ENCODE peak calls at places on chromosomes 6 and 20, in four cellular contexts. One of them, this sample, is unnamed. For H3K9me3, the result is how much of the 10 kb centered on the place peaks cover.

GRCh38 chr20:24868396-24868927 is 80.6 kb upstream of the CST7 start:
- DNase-seq in CD4-positive, alpha-beta T cell: no peak
- DNase-seq in right lobe of liver: no peak
- DNase-seq in mucosa of descending colon: no peak
- DNase-seq in this sample: no peak

GRCh38 chr6:27568226-27568889 is 95.5 kb upstream of the ZNF184 start:
- DNase-seq in CD4-positive, alpha-beta T cell: no peak
- DNase-seq in right lobe of liver: no peak
- DNase-seq in mucosa of descending colon: no peak
- DNase-seq in this sample: no peak

GRCh38 chr20:39123161-39123560 is 161.0 kb downstream of the DHX35 start:
- DNase-seq in CD4-positive, alpha-beta T cell: no peak
- DNase-seq in right lobe of liver: no peak
- DNase-seq in mucosa of descending colon: no peak
- DNase-seq in this sample: no peak

GRCh38 chr6:17258763-17259162 is 22.4 kb upstream of the RBM24 start:
- DNase-seq in CD4-positive, alpha-beta T cell: no peak
- DNase-seq in right lobe of liver: no peak
- DNase-seq in mucosa of descending colon: no peak
- DNase-seq in this sample: no peak

GRCh38 chr6:19329078-19329477 is 508.1 kb upstream of the ID4 start:
- DNase-seq in CD4-positive, alpha-beta T cell: no peak
- DNase-seq in right lobe of liver: no peak
- DNase-seq in mucosa of descending colon: no peak
- DNase-seq in this sample: no peak

GRCh38 chr6:40509716-40510260 is 77.4 kb downstream of the LRFN2 start:
- DNase-seq in CD4-positive, alpha-beta T cell: no peak
- DNase-seq in right lobe of liver: no peak
- DNase-seq in mucosa of descending colon: no peak
- DNase-seq in this sample: no peak

GRCh38 chr6:33211136-33211535 is 2.8 kb downstream of the RING1 start:
- DNase-seq in CD4-positive, alpha-beta T cell: no peak
- DNase-seq in right lobe of liver: no peak
- DNase-seq in mucosa of descending colon: no peak
- DNase-seq in this sample: no peak

GRCh38 chr6:116218172-116218633 is 35.7 kb downstream of the TSPYL4 start:
- DNase-seq in CD4-positive, alpha-beta T cell: no peak
- DNase-seq in right lobe of liver: no peak
- DNase-seq in mucosa of descending colon: no peak
- DNase-seq in this sample: no peak

GRCh38 chr6:131764350-131764749 is 43.5 kb upstream of the ENPP1 start:
- DNase-seq in CD4-positive, alpha-beta T cell: no peak
- DNase-seq in right lobe of liver: no peak
- DNase-seq in mucosa of descending colon: no peak
- DNase-seq in this sample: no peak

GRCh38 chr6:131015192-131015591 is 47.9 kb downstream of the EPB41L2 start:
- DNase-seq in CD4-positive, alpha-beta T cell: no peak
- DNase-seq in right lobe of liver: no peak
- DNase-seq in mucosa of descending colon: no peak
- DNase-seq in this sample: no peak

GRCh38 chr6:41257369-41258195 is 28.9 kb downstream of the TREM1 start:
- DNase-seq in CD4-positive, alpha-beta T cell: no peak
- DNase-seq in right lobe of liver: no peak
- DNase-seq in mucosa of descending colon: no peak
- DNase-seq in this sample: no peak

GRCh38 chr20:58690851-58691250 is 1.7 kb upstream of the NPEPL1 start:
- DNase-seq in CD4-positive, alpha-beta T cell: no peak
- DNase-seq in right lobe of liver: no peak
- DNase-seq in mucosa of descending colon: no peak
- DNase-seq in this sample: no peak

GRCh38 chr6:4973972-4974885 is 29.6 kb downstream of the RPP40 start:
- DNase-seq in CD4-positive, alpha-beta T cell: no peak
- DNase-seq in right lobe of liver: no peak
- DNase-seq in mucosa of descending colon: no peak
- DNase-seq in this sample: no peak

GRCh38 chr6:150237626-150238025 is 94.8 kb downstream of the PPP1R14C start:
- DNase-seq in CD4-positive, alpha-beta T cell: no peak
- DNase-seq in right lobe of liver: no peak
- DNase-seq in mucosa of descending colon: no peak
- DNase-seq in this sample: no peak

GRCh38 chr20:21615617-21616080 is 89.8 kb upstream of the PAX1 start:
- DNase-seq in CD4-positive, alpha-beta T cell: peak
- DNase-seq in right lobe of liver: peak
- DNase-seq in mucosa of descending colon: peak
- DNase-seq in this sample: no peak

GRCh38 chr6:124297507-124297906 is 493.8 kb downstream of the NKAIN2 start:
- DNase-seq in CD4-positive, alpha-beta T cell: no peak
- DNase-seq in right lobe of liver: no peak
- DNase-seq in mucosa of descending colon: no peak
- DNase-seq in this sample: no peak

GRCh38 chr6:10521104-10521808 is at the start of gene GCNT2:
- DNase-seq in CD4-positive, alpha-beta T cell: no peak
- DNase-seq in right lobe of liver: no peak
- DNase-seq in mucosa of descending colon: no peak
- DNase-seq in this sample: no peak

GRCh38 chr6:119308994-119309657 is 40.4 kb downstream of the MAN1A1 start:
- DNase-seq in CD4-positive, alpha-beta T cell: no peak
- DNase-seq in right lobe of liver: no peak
- DNase-seq in mucosa of descending colon: no peak
- DNase-seq in this sample: no peak

GRCh38 chr6:24238700-24239099 is 112.7 kb downstream of the NRSN1 start:
- DNase-seq in CD4-positive, alpha-beta T cell: no peak
- DNase-seq in right lobe of liver: no peak
- DNase-seq in mucosa of descending colon: no peak
- DNase-seq in this sample: no peak

GRCh38 chr20:36085686-36086267 is 68.8 kb upstream of the EPB41L1 start:
- DNase-seq in CD4-positive, alpha-beta T cell: no peak
- DNase-seq in right lobe of liver: no peak
- DNase-seq in mucosa of descending colon: peak
- DNase-seq in this sample: no peak

GRCh38 chr6:119929121-119929520 is 579.6 kb upstream of the MAN1A1 start:
- DNase-seq in CD4-positive, alpha-beta T cell: no peak
- DNase-seq in right lobe of liver: no peak
- DNase-seq in mucosa of descending colon: no peak
- DNase-seq in this sample: no peak

GRCh38 chr6:143125455-143125854 is 64.8 kb downstream of the AIG1 start:
- DNase-seq in CD4-positive, alpha-beta T cell: no peak
- DNase-seq in right lobe of liver: no peak
- DNase-seq in mucosa of descending colon: no peak
- DNase-seq in this sample: no peak

GRCh38 chr6:273441-274111 is 18.7 kb upstream of the DUSP22 start:
- DNase-seq in CD4-positive, alpha-beta T cell: no peak
- DNase-seq in right lobe of liver: no peak
- DNase-seq in mucosa of descending colon: no peak
- DNase-seq in this sample: no peak

GRCh38 chr20:57399587-57400261 is 8.5 kb downstream of the RBM38 start:
- DNase-seq in CD4-positive, alpha-beta T cell: no peak
- DNase-seq in right lobe of liver: peak
- DNase-seq in mucosa of descending colon: peak
- DNase-seq in this sample: peak

GRCh38 chr6:163866192-163866591 is 451.7 kb downstream of the QKI start:
- DNase-seq in CD4-positive, alpha-beta T cell: no peak
- DNase-seq in right lobe of liver: no peak
- DNase-seq in mucosa of descending colon: no peak
- DNase-seq in this sample: no peak

GRCh38 chr20:51185277-51185676 is 162.4 kb upstream of the KCNG1 start:
- DNase-seq in CD4-positive, alpha-beta T cell: no peak
- DNase-seq in right lobe of liver: no peak
- DNase-seq in mucosa of descending colon: no peak
- DNase-seq in this sample: no peak

GRCh38 chr6:1771324-1771723 is 161.6 kb downstream of the FOXC1 start:
- DNase-seq in CD4-positive, alpha-beta T cell: no peak
- DNase-seq in right lobe of liver: no peak
- DNase-seq in mucosa of descending colon: no peak
- DNase-seq in this sample: no peak

GRCh38 chr6:170137176-170137891 is 153.5 kb downstream of the DLL1 start:
- DNase-seq in CD4-positive, alpha-beta T cell: no peak
- DNase-seq in right lobe of liver: peak
- DNase-seq in mucosa of descending colon: no peak
- DNase-seq in this sample: peak
- H3K9me3 ChIP-seq in CD4-positive, alpha-beta T cell: under half
- H3K9me3 ChIP-seq in right lobe of liver: under half
- H3K9me3 ChIP-seq in mucosa of descending colon: under half
- H3K9me3 ChIP-seq in this sample: under half

DNA sequence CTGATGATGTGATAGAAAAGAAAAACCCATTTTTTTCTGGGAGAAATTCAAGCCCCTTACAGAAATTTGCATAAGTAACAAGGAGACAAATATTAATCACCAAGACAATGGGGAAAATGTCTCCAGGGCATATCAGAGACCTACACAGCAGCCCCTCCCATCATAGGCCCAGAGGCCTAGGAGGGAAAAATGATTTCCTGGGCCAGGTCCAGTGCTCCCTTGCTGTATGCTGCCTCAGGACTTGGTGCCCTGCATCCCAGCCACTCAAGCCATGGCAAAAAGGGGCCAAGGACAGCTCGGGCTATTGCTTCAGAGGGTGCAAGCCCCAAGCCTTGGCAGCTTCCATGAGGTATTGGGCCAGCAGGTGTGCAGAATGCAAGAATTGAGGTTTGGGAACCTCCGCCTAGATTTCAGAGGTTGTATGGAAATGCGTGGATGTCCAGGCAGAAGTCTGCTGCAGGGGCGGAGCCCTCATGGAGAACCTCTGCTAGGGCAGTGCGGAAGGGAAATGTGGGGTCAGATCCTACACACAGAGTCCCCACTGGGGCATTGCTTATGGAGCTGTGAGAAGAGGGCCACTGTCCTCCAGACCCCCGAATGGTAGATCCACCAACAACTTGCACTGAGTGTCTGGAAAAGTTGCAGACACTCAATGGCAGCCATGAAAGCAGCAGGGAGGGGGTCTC is 7.6 kb upstream of the DBNDD2 start:
- DNase-seq in CD4-positive, alpha-beta T cell: no peak
- DNase-seq in right lobe of liver: no peak
- DNase-seq in mucosa of descending colon: no peak
- DNase-seq in this sample: no peak
- H3K9me3 ChIP-seq in CD4-positive, alpha-beta T cell: under half
- H3K9me3 ChIP-seq in right lobe of liver: under half
- H3K9me3 ChIP-seq in mucosa of descending colon: under half
- H3K9me3 ChIP-seq in this sample: under half

DNA sequence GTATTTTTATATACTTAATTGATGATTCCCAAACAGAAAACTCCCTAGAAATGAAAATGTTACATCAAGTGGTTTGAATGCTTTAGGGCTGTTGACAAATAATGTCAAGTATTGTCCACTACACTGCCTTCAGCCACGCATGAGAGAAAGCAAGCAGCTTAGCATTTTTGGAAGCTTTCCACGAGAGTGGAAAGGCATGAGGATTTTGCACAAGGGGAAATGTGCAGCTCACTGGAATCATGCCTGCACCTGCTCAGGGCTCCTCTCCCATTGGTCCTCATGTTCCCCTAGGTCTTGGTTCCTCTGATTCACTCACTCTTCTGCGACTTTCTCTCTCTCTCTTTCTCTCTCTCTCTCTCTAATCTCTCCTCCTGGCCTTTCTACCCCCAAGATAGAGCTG is 439.5 kb upstream of the CDH4 start:
- DNase-seq in CD4-positive, alpha-beta T cell: no peak
- DNase-seq in right lobe of liver: no peak
- DNase-seq in mucosa of descending colon: no peak
- DNase-seq in this sample: no peak
- H3K9me3 ChIP-seq in CD4-positive, alpha-beta T cell: under half
- H3K9me3 ChIP-seq in right lobe of liver: under half
- H3K9me3 ChIP-seq in mucosa of descending colon: under half
- H3K9me3 ChIP-seq in this sample: under half

DNA sequence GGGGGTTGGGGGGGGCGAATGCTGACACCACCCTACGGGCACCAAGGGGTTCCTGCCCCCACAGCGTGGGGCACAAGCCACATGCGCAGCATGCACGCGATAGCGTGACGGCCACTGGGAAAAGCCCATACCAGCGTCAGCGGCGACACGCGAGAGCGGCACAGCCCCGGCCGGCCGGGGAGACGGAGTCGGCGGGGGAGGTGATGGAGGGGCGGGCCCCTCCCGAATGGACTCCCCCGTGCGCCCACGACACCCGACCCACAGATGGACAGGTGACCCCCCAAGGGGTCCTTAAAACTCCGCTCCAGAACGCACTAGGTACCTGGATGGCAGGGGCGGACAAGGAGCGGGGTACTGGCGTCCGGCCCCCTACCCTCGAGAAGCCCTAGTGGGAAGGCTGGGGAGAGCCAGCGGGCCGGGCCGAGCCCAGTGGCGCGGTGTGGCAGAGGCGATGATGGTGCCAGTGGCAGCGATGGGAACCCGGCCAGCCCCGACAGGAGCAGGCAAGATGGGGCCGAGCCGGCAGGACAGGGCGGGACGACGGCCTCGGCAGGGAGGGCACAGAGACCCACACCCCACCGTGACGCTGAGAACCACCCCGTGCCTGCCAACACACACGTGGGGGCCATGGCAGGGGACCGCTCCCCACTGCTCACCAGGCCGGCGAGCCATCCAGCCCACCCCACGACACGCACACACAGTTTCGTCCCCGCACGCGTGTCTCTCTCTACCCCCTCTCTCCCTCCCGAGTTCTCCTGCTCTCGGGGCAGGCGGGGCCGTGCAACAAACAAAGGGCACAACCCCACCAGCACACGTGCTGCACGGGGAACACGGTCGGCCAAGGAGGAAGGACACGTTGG is 1959.8 kb upstream of the DEFB115 start:
- DNase-seq in CD4-positive, alpha-beta T cell: no peak
- DNase-seq in right lobe of liver: no peak
- DNase-seq in mucosa of descending colon: no peak
- DNase-seq in this sample: no peak
- H3K9me3 ChIP-seq in CD4-positive, alpha-beta T cell: under half
- H3K9me3 ChIP-seq in right lobe of liver: under half
- H3K9me3 ChIP-seq in mucosa of descending colon: half or more
- H3K9me3 ChIP-seq in this sample: under half

GRCh38 chr6:88663801-88664200 is 299.6 kb downstream of the RNGTT start:
- DNase-seq in CD4-positive, alpha-beta T cell: no peak
- DNase-seq in right lobe of liver: no peak
- DNase-seq in mucosa of descending colon: no peak
- DNase-seq in this sample: no peak

GRCh38 chr6:88662653-88663174 is 300.7 kb downstream of the RNGTT start:
- DNase-seq in CD4-positive, alpha-beta T cell: no peak
- DNase-seq in right lobe of liver: no peak
- DNase-seq in mucosa of descending colon: no peak
- DNase-seq in this sample: no peak

GRCh38 chr6:88661136-88661535 is 302.3 kb downstream of the RNGTT start:
- DNase-seq in CD4-positive, alpha-beta T cell: no peak
- DNase-seq in right lobe of liver: no peak
- DNase-seq in mucosa of descending colon: no peak
- DNase-seq in this sample: no peak

GRCh38 chr6:88665131-88665530 is 298.3 kb downstream of the RNGTT start:
- DNase-seq in CD4-positive, alpha-beta T cell: no peak
- DNase-seq in right lobe of liver: no peak
- DNase-seq in mucosa of descending colon: no peak
- DNase-seq in this sample: no peak

DNA sequence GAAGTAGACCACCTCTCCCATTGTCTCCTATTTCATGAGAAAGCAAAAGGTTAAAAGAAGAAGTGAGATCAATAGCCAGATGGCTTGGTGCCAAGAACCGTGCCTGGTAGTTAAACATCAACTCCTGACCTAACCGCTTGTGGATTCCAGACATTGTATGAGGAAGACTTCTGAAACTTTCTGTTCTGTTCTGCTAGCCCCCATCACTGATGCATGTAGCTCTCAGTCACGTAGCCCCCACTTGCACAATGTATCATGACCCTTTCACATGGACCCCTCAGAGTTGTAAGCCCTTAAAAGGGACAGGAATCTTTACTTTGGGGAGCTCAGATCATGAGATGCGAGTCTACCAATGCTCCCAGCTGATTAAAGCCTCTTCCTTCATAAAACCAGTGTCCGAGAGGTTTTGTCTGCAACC is 301.2 kb downstream of the RNGTT start:
- DNase-seq in CD4-positive, alpha-beta T cell: no peak
- DNase-seq in right lobe of liver: no peak
- DNase-seq in mucosa of descending colon: no peak
- DNase-seq in this sample: no peak
- H3K9me3 ChIP-seq in CD4-positive, alpha-beta T cell: under half
- H3K9me3 ChIP-seq in right lobe of liver: under half
- H3K9me3 ChIP-seq in mucosa of descending colon: under half
- H3K9me3 ChIP-seq in this sample: under half